ENCODE peak calls at places on chromosomes 5 and 9, in ten cellular contexts. E is heart left ventricle; O is choroid plexus epithelial cell; Y is Caki2; K is Right ventricle myocardium superior; Q is C1 segment of cervical spinal cord; J is stimulated activated CD4-positive, alpha-beta T cell treated with anti-CD3 and anti-CD28 coated beads, Interleukin-4, amount 100 ng/mL, for 4 hours; H is ovary; S is stimulated activated CD8-positive, alpha-beta memory T cell treated with anti-CD3 and anti-CD28 coated beads, Interleukin-15, amount 100 ng/mL, for 48 hours; M is activated T-helper 1 cell treated with Interleukin-2 at 50 U/mL for 16 hours. U is an unnamed sample.

GRCh38 chr5:140041492-140042421 is 1.3 kb downstream of the NRG2 start:
- DNase-seq in M (no peak), Y (peak), O (peak), Q (peak), S (no peak), J (no peak), E (peak), K (peak), H (peak), U (peak)

GRCh38 chr9:89359018-89359417 is 40.7 kb downstream of the SECISBP2 start:
- DNase-seq in E (no peak), Y (no peak), M (no peak), H (no peak), Q (peak), S (no peak), K (no peak), O (peak), J (no peak), U (no peak)

GRCh38 chr5:139443766-139444473 is 4.6 kb upstream of the DNAJC18 start:
- DNase-seq in M (no peak), Q (no peak), O (peak), J (no peak), Y (no peak), K (no peak), H (no peak), S (no peak), E (no peak), U (peak)

GRCh38 chr5:64019746-64020145 is 57.5 kb upstream of the HTR1A start:
- DNase-seq in H (no peak), O (no peak), K (no peak), Y (no peak), S (no peak), J (no peak), M (no peak), E (no peak), Q (no peak), U (no peak)

GRCh38 chr9:131500377-131500776 is 2.3 kb upstream of the POMT1 start:
- DNase-seq in M (peak), K (no peak), Y (no peak), J (peak), S (peak), Q (no peak), E (no peak), H (no peak), O (no peak), U (no peak)

GRCh38 chr5:62596691-62597090 is 18.1 kb downstream of the LRRC70 start:
- DNase-seq in H (no peak), Q (no peak), K (no peak), M (no peak), J (no peak), O (no peak), S (no peak), Y (no peak), E (no peak), U (peak)

GRCh38 chr5:145681686-145682085 is 153.5 kb downstream of the PRELID2 start:
- DNase-seq in J (no peak), Q (peak), E (peak), O (peak), H (no peak), K (no peak), M (no peak), Y (peak), S (no peak), U (peak)

GRCh38 chr5:168575391-168576372 is 3.5 kb downstream of the PANK3 start:
- DNase-seq in E (no peak), O (no peak), H (no peak), Y (no peak), M (no peak), J (no peak), Q (no peak), K (no peak), S (no peak), U (no peak)

GRCh38 chr5:31614147-31615030 is 24.5 kb upstream of the PDZD2 start:
- DNase-seq in S (no peak), O (no peak), Q (no peak), K (no peak), E (peak), H (no peak), Y (no peak), J (no peak), M (no peak), U (no peak)

GRCh38 chr9:35538361-35539234 is 48.7 kb downstream of the RUSC2 start:
- DNase-seq in M (no peak), K (peak), S (no peak), Y (no peak), Q (peak), H (peak), J (no peak), E (peak), O (peak), U (no peak)

GRCh38 chr9:129620669-129621295 is at the start of gene C9orf50:
- DNase-seq in K (no peak), O (no peak), E (no peak), M (no peak), J (no peak), S (no peak), H (no peak), Q (no peak), Y (no peak), U (no peak)

GRCh38 chr5:50867140-50867539 is 200.7 kb downstream of the PARP8 start:
- DNase-seq in M (no peak), H (no peak), E (no peak), O (no peak), Y (no peak), S (no peak), J (no peak), Q (no peak), K (no peak), U (no peak)

GRCh38 chr5:10485142-10485795 is 43.6 kb downstream of the ROPN1L start:
- DNase-seq in S (no peak), Q (no peak), H (no peak), M (no peak), J (no peak), Y (peak), E (peak), K (peak), O (peak), U (no peak)

GRCh38 chr9:134189167-134189474 is 24.8 kb upstream of the RNU6ATAC start:
- DNase-seq in M (no peak), Y (no peak), J (no peak), E (peak), O (no peak), S (no peak), Q (no peak), K (no peak), H (peak), U (no peak)

GRCh38 chr5:42337143-42337542 is 86.1 kb upstream of the GHR start:
- DNase-seq in M (no peak), E (no peak), O (no peak), J (no peak), K (no peak), Y (no peak), S (no peak), Q (no peak), H (no peak), U (no peak)

GRCh38 chr9:124372038-124372437 is 43.2 kb downstream of the PSMB7 start:
- DNase-seq in M (no peak), E (no peak), Y (no peak), H (no peak), K (no peak), J (no peak), O (peak), Q (no peak), S (no peak), U (no peak)

GRCh38 chr5:150172563-150172962 is 6.0 kb downstream of the CDX1 start:
- DNase-seq in M (no peak), K (no peak), Y (no peak), H (no peak), O (no peak), S (no peak), J (no peak), Q (no peak), E (no peak), U (no peak)

GRCh38 chr5:136992796-136993489 is 506.2 kb downstream of the SPOCK1 start:
- DNase-seq in J (no peak), M (no peak), Q (no peak), K (no peak), S (no peak), E (no peak), O (no peak), H (no peak), Y (no peak), U (no peak)

GRCh38 chr5:57989378-57989777 is 470.5 kb downstream of the PLK2 start:
- DNase-seq in Q (no peak), Y (no peak), O (peak), K (no peak), M (no peak), H (no peak), E (no peak), J (no peak), S (no peak), U (peak)

GRCh38 chr5:134603059-134603458 is 29.6 kb downstream of the SAR1B start:
- DNase-seq in Y (no peak), O (peak), S (no peak), K (no peak), M (no peak), E (no peak), Q (no peak), H (no peak), J (no peak), U (peak)

GRCh38 chr5:27472875-27473274 is 434.5 kb upstream of the CDH9 start:
- DNase-seq in H (no peak), Y (no peak), E (no peak), S (no peak), K (no peak), J (no peak), M (no peak), O (no peak), Q (no peak), U (no peak)

GRCh38 chr5:91443028-91443427 is 59.9 kb upstream of the ARRDC3 start:
- DNase-seq in E (no peak), M (no peak), K (no peak), Q (no peak), S (no peak), O (no peak), J (no peak), H (no peak), Y (no peak), U (peak)

GRCh38 chr9:95778957-95779356 is 96.5 kb upstream of the ERCC6L2 start:
- DNase-seq in Q (no peak), O (peak), E (peak), K (peak), J (no peak), Y (no peak), H (no peak), M (no peak), S (no peak), U (no peak)

GRCh38 chr5:55062039-55062779 is 38.2 kb downstream of the GZMK start:
- DNase-seq in Y (no peak), K (no peak), M (peak), H (no peak), J (peak), Q (no peak), S (peak), O (no peak), E (no peak), U (peak)

GRCh38 chr5:18010053-18010452 is 375.8 kb downstream of the TAF11L14 start:
- DNase-seq in O (no peak), H (no peak), Y (no peak), E (no peak), M (no peak), S (no peak), Q (no peak), J (no peak), K (no peak), U (peak)